ENCODE peak calls at places on chromosomes 13 and 19, in five cellular contexts. E, Q, X, J and O are unnamed samples.

GRCh38 chr19:19531951-19532805 is 3.5 kb downstream of the YJEFN3 start:
- DNase-seq in X (peak; percentile 76), Q (peak; percentile 72), E (peak; percentile 41), J (peak; percentile 87), O (peak; percentile 97)

GRCh38 chr13:74889321-74889720 is 592.6 kb downstream of the TBC1D4 start:
- DNase-seq in J (no peak), E (no peak), Q (no peak), X (no peak), O (no peak)

GRCh38 chr19:9917322-9917721 is 19.0 kb downstream of the OLFM2 start:
- DNase-seq in E (peak; percentile 80), Q (peak; percentile 24), X (no peak), J (no peak), O (no peak)

GRCh38 chr13:98782654-98783053 is 30.2 kb upstream of the SLC15A1 start:
- DNase-seq in X (no peak), J (no peak), E (no peak), Q (no peak), O (no peak)

GRCh38 chr13:58254961-58255360 is 623.4 kb downstream of the PCDH17 start:
- DNase-seq in J (no peak), Q (no peak), E (no peak), X (no peak), O (no peak)

GRCh38 chr19:40686882-40687524 is 3.4 kb downstream of the NUMBL start:
- DNase-seq in E (no peak), Q (no peak), J (no peak), X (no peak), O (no peak)

GRCh38 chr13:111363591-111363990 is 43.1 kb downstream of the TEX29 start:
- DNase-seq in E (no peak), X (no peak), Q (no peak), J (no peak), O (no peak)

GRCh38 chr19:37914908-37915307 is 7.9 kb downstream of the SIPA1L3 start:
- DNase-seq in Q (no peak), X (no peak), J (no peak), E (no peak), O (no peak)

GRCh38 chr13:109785141-109785891 is 1.1 kb downstream of the IRS2 start:
- DNase-seq in E (no peak), Q (peak; percentile 43), X (peak; percentile 47), J (peak; percentile 74), O (peak; percentile 90)

GRCh38 chr19:31470229-31470939 is 121.1 kb upstream of the TSHZ3 start:
- DNase-seq in X (no peak), J (no peak), E (no peak), Q (no peak), O (no peak)

GRCh38 chr19:29663861-29664752 is 1.2 kb upstream of the PLEKHF1 start:
- DNase-seq in Q (no peak), J (no peak), X (no peak), E (no peak), O (peak; percentile 86)
- H3K4me3 ChIP-seq in Q (no peak overlapping the region), J (no peak overlapping the region), X (peak overlapping the region; percentile 91), E (no peak overlapping the region), O (no peak overlapping the region)

DNA sequence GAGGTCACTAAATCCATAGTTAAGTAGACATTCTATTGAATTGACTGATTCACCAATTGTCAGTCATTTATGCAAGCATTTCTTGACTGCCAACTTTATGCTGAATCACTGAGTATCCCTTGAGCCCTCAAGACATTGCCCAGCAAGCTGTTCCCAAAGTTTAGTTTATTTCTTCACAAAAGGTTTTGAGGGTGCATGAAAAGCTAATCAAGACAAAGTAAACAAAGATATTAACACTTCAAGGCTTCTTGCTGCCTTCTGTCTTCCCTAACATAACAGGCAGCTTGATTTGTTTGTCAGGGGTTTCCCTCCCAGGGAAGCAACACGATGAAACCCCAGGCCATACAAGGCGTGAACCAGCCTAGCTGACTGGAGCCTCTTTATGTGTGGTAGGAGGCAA is 374.4 kb downstream of the SPRY2 start:
- DNase-seq in J (no peak), Q (no peak), X (no peak), E (no peak), O (no peak)
- TF ChIP-seq CTCF in J (no peak), Q (no peak), X (no peak), E (no peak), O (no peak)

DNA sequence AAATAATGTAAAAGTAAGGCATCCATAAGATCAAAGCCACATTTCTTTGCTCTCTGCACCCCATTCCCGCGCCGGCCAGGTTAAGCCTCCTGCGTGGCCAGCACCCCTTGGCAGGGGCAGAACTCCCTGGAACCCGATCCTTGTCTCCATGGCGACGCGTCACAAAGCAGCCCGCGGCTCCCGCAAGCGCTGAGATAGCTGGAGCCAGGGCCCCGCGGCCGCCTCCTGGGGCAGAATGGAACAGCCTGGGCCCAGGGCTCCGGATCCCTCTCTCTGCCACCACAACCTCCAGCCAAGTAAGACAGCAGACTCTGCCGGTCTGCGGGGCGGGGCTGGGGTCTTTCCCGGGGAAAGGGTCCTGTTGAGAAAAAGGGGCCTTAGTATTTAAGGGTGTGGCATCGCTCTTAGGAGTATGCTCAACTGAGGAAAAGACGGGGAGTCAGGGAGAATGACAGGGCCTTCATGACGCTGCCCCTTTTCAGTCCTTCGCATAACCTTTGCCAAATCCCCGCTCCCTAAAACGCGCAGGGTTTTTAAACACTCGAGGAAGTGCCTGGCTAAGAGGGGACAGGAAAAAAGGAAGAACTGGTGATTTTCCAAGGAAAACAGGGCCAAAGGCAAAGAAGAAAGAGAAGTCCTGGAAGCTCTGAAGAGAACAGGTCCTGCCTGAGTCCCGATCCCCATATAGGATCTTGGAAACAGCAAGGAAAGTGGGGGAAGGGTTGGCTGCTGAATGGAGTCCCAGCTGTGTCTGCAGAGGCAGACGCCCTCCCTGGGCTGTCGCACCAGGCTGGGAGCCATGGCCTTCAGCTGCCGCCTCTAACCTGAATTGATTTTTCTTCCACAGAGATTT is at the start of gene TEX26:
- DNase-seq in J (no peak), E (no peak), X (no peak), Q (no peak), O (no peak)
- TF ChIP-seq POLR2A in J (no peak), E (no peak), X (no peak), Q (no peak), O (no peak)

DNA sequence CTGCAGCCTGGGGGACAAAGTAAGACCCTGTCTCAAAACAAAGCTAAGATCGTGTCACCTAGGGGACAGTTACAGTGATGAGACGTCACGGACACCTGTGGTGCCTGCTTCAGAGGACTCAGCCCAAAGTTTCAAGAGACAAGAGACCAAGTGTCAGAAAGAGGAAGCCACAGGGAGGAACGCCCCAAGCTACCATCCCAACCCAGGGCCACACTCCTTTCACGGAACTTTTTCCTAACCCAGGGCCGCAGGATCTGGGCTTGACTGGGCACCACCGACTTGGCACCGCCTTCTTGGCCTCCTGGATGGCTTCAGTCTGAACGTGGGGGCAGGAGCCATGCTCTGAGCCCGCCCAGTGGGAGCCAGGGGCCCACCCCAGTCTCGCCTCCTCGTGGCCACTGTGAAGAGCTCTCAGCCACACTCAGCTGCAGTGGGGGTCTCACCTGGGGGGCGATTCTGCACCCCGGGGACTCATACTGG is 8.5 kb downstream of the MOB3A start:
- DNase-seq in E (no peak), J (no peak), X (no peak), Q (no peak), O (no peak)
- H3K4me3 ChIP-seq in E (no peak overlapping the region), J (no peak overlapping the region), X (no peak overlapping the region), Q (no peak overlapping the region), O (no peak overlapping the region)